ENCODE peak calls at places on chromosomes 1 and 21, in five cellular contexts. Q is heart left ventricle, A is tibial nerve, E is stomach, J is MCF 10A. R is an unnamed sample.

GRCh38 chr21:42225571-42226155 is 6.7 kb downstream of the ABCG1 start:
- DNase-seq in Q (no peak), J (no peak), A (no peak), E (no peak), R (no peak)

GRCh38 chr21:37072239-37072987 is 458 bp downstream of the PIGP start:
- DNase-seq in J (peak; percentile 58), A (peak; percentile 50), Q (peak; percentile 93), E (peak; percentile 58), R (no peak)

GRCh38 chr1:234758851-234759250 is 148.9 kb upstream of the IRF2BP2 start:
- DNase-seq in E (no peak), J (no peak), A (no peak), Q (no peak), R (peak; percentile 50)

GRCh38 chr1:17007121-17007520 is 4.6 kb downstream of the ATP13A2 start:
- DNase-seq in A (no peak), E (no peak), J (no peak), Q (no peak), R (no peak)

GRCh38 chr1:9437931-9438330 is 101.3 kb upstream of the SLC25A33 start:
- DNase-seq in Q (no peak), J (peak; percentile 31), E (no peak), A (peak; percentile 60), R (no peak)

GRCh38 chr1:160117709-160118183 is 2.2 kb downstream of the ATP1A2 start:
- DNase-seq in A (peak; percentile 41), Q (no peak), J (peak; percentile 30), E (peak; percentile 32), R (no peak)

GRCh38 chr1:246072456-246072855 is 434.6 kb downstream of the SMYD3 start:
- DNase-seq in A (no peak), J (no peak), Q (no peak), E (no peak), R (no peak)

GRCh38 chr1:48674641-48675040 is 102.0 kb downstream of the BEND5 start:
- DNase-seq in E (no peak), J (peak; percentile 68), Q (no peak), A (no peak), R (peak; percentile 79)

GRCh38 chr1:164725401-164725800 is 166.4 kb downstream of the PBX1 start:
- DNase-seq in A (no peak), E (no peak), Q (no peak), J (no peak), R (no peak)

GRCh38 chr21:15976807-15977206 is 247.0 kb downstream of the USP25 start:
- DNase-seq in J (peak; percentile 9), Q (no peak), A (no peak), E (no peak), R (peak; percentile 12)

GRCh38 chr21:30842990-30843389 is 13.4 kb upstream of the KRTAP7-1 start:
- DNase-seq in J (no peak), E (no peak), A (no peak), Q (no peak), R (no peak)

GRCh38 chr21:41706678-41707077 is 60.2 kb downstream of the RIPK4 start:
- DNase-seq in Q (no peak), A (no peak), J (peak; percentile 58), E (no peak), R (no peak)

GRCh38 chr1:161940866-161941591 is 82.6 kb downstream of the OLFML2B start:
- DNase-seq in A (no peak), Q (no peak), J (no peak), E (no peak), R (no peak)

GRCh38 chr1:41804176-41804575 is 114.5 kb downstream of the HIVEP3 start:
- DNase-seq in J (no peak), A (no peak), E (no peak), Q (no peak), R (peak; percentile 35)

GRCh38 chr1:2113620-2114135 is 63.5 kb downstream of the PRKCZ start:
- DNase-seq in J (no peak), A (no peak), E (no peak), Q (peak; percentile 24), R (no peak)

DNA sequence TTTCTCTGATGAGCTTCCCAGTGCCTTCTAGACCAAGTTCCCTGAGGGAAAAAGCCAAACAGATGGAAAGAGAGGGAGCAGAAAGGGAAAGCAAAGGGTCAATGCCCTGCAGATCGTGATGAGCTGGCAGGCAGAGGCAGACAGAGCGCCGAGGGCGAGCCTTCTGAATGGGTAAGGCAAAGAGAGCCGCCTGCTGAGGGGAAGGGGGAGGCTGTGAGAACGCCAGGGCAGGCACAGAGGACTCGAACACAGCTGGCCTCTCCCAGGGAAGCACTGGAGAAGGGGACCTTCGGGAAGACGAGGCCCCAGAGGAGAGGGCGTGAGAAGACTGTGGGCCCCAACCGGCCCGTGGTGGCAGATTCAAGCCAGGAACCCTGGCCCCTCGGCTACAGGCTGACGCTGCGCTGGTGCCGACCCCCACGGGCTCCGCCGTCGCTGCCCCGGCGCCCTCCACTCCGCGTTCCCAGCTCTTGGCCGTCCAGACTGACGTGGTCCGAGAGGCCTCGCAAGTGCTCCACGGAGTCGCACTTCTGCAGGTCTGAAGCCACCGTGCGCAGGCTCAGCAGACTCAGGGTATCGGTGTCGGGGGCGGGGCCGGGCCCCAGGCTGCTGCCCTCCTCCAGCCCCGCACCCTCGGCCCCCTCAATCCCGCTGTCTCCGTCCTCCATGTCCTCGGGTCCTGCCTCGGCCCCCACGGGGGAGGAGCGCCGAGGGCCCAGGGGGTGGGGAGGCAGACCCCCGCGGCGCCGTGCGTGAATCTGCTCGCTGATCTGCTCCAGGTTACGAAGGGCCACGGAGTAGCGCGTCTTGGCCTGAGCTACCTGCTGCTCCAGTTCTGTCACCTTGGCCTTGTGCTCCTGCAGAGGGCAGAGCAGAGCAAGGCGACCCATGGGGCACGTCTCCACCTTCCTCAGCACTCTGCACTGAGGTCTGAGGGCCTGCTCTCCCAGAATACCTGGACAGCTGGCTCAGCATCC is 13.9 kb downstream of the SH3BP5L start:
- DNase-seq in A (no peak), E (no peak), J (no peak), Q (no peak), R (peak; percentile 18)
- TF ChIP-seq CTCF in A (no peak), E (no peak), J (no peak), Q (no peak), R (no peak)

GRCh38 chr1:180507826-180508724 is 5.7 kb upstream of the ACBD6 start:
- DNase-seq in A (no peak), E (no peak), Q (no peak), J (peak; percentile 62), R (peak; percentile 40)
- TF ChIP-seq CTCF in A (no peak), E (no peak), Q (no peak), J (no peak), R (no peak)

DNA sequence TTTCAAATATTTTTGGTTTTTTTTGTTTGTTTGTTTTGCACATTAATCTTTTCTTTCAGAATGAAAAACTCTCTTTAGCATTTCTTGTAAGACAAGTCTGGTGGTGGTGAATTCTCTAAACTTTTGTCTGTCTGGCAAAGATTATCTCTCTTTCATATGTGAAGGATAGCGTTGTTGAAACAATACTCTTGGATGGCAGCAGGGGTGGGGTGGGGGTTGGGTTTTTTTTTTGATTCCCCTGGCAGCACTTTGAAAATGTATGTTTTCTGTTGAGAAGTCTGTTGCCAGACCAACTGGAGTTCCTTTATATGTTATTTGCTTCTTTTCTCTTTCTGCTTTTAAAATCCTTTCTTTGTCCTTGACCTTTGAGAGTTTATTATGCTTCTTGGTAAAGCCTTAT is 160.2 kb downstream of the VAV3 start:
- DNase-seq in J (no peak), Q (no peak), E (no peak), A (no peak), R (peak; percentile 36)
- TF ChIP-seq CTCF in J (no peak), Q (no peak), E (no peak), A (no peak), R (no peak)

GRCh38 chr1:178093150-178093957 is 550 bp upstream of the RASAL2 start:
- DNase-seq in Q (peak; percentile 94), A (peak; percentile 77), J (peak; percentile 98), E (peak; percentile 90), R (peak; percentile 96)
- TF ChIP-seq CTCF in Q (no peak), A (peak; percentile 6), J (peak; percentile 7), E (no peak), R (no peak)

DNA sequence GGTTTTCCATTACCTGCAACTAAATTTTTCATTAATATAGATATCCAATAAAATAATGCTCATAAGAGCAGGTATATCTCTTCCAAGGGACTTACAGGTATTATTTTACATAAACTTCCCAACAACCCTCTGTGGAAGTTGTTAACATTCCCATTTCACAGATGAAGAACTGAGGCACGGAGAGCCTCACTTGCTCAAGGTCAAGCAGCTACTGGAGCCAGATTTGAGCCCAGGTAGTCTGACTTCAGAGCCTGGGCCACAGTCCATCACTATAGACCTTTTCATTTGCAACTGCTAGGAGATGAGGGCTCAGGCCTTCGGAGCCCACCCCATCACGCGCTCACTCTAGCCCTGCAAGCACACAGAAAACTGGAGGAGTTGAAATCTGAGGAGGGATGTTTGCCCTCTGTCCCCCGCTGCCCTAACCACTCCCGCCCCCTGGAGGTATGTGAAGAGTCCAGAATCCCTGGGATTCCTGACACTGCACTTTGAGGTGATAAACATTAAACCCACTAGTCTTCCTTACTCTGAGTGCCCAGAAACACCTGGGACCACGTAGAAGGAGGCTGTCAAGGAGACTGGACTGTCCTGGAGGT is 11.7 kb upstream of the ALPL start:
- DNase-seq in E (no peak), A (no peak), Q (no peak), J (no peak), R (no peak)
- TF ChIP-seq CTCF in E (no peak), A (no peak), Q (no peak), J (no peak), R (no peak)

GRCh38 chr1:3919706-3920105 is 19.6 kb upstream of the C1orf174 start:
- DNase-seq in A (no peak), E (no peak), J (no peak), Q (no peak), R (no peak)

GRCh38 chr1:3921786-3922185 is 21.7 kb upstream of the C1orf174 start:
- DNase-seq in E (no peak), A (no peak), Q (no peak), J (no peak), R (no peak)

GRCh38 chr1:3917761-3918160 is 17.7 kb upstream of the C1orf174 start:
- DNase-seq in J (no peak), E (no peak), A (no peak), Q (no peak), R (no peak)

GRCh38 chr1:3922201-3922725 is 22.2 kb upstream of the C1orf174 start:
- DNase-seq in E (no peak), Q (no peak), A (no peak), J (peak; percentile 46), R (peak; percentile 17)

GRCh38 chr1:3918966-3919611 is 19.0 kb upstream of the C1orf174 start:
- DNase-seq in J (no peak), Q (peak; percentile 49), A (no peak), E (no peak), R (no peak)
- TF ChIP-seq CTCF in J (no peak), Q (no peak), A (no peak), E (no peak), R (no peak)

GRCh38 chr1:23480187-23481025 is 3.6 kb downstream of the ASAP3 start:
- DNase-seq in Q (no peak), J (no peak), A (no peak), E (no peak), R (no peak)

GRCh38 chr1:23481026-23481597 is 2.9 kb downstream of the ASAP3 start:
- DNase-seq in Q (no peak), J (no peak), E (no peak), A (no peak), R (no peak)

GRCh38 chr1:23483327-23484252 is at the start of gene ASAP3:
- DNase-seq in J (peak; percentile 44), E (peak; percentile 63), A (peak; percentile 19), Q (peak; percentile 72), R (no peak)

GRCh38 chr1:23484253-23485001 is 448 bp upstream of the ASAP3 start:
- DNase-seq in J (peak; percentile 90), Q (peak; percentile 97), A (peak; percentile 89), E (peak; percentile 93), R (peak; percentile 81)

GRCh38 chr1:23481904-23482303 is 2.1 kb downstream of the ASAP3 start:
- DNase-seq in E (no peak), J (no peak), A (no peak), Q (no peak), R (no peak)
- TF ChIP-seq CTCF in E (no peak), J (no peak), A (no peak), Q (no peak), R (no peak)

GRCh38 chr21:21232320-21232719 is 234.1 kb downstream of the NCAM2 start:
- DNase-seq in J (peak; percentile 53), A (no peak), Q (no peak), E (no peak), R (peak; percentile 36)
- TF ChIP-seq CTCF in J (peak; percentile 57), A (peak; percentile 49), Q (peak; percentile 48), E (no peak), R (peak; percentile 21)